ENCODE peak calls at places on chromosomes 5 and 9, in five cellular contexts. D is MCF 10A, W is tibial nerve, E is uterus, I is CD14-positive monocyte. H is an unnamed sample.

GRCh38 chr9:19201899-19202891 is 28.3 kb upstream of the DENND4C start:
- DNase-seq in D (no peak), W (no peak), E (peak), I (no peak), H (no peak)

GRCh38 chr9:93902051-93902779 is 52.9 kb downstream of the BARX1 start:
- DNase-seq in D (no peak), W (no peak), E (peak), I (peak), H (no peak)

GRCh38 chr5:157312492-157312891 is 46.6 kb downstream of the CYFIP2 start:
- DNase-seq in D (peak), W (no peak), E (no peak), I (no peak), H (no peak)

GRCh38 chr5:39080597-39081204 is 6.5 kb upstream of the RICTOR start:
- DNase-seq in D (peak), W (no peak), E (peak), I (peak), H (no peak)

GRCh38 chr5:76785493-76785892 is 33.3 kb upstream of the F2RL1 start:
- DNase-seq in D (peak), W (no peak), E (no peak), I (no peak), H (no peak)

GRCh38 chr9:14312721-14313377 is 1.1 kb downstream of the NFIB start:
- DNase-seq in D (peak), W (no peak), E (no peak), I (no peak), H (no peak)

GRCh38 chr5:129384736-129385135 is 75.4 kb upstream of the ADAMTS19 start:
- DNase-seq in D (peak), W (no peak), E (no peak), I (no peak), H (no peak)

GRCh38 chr5:90134892-90135291 is 274.7 kb downstream of the CETN3 start:
- DNase-seq in D (no peak), W (peak), E (peak), I (no peak), H (no peak)

GRCh38 chr9:130352081-130352480 is 86.5 kb downstream of the HMCN2 start:
- DNase-seq in D (peak), W (no peak), E (no peak), I (no peak), H (no peak)

GRCh38 chr9:134592018-134592818 is 49.4 kb upstream of the COL5A1 start:
- DNase-seq in D (peak), W (peak), E (peak), I (no peak), H (peak)

GRCh38 chr5:110768138-110768845 is 29.5 kb downstream of the SLC25A46 start:
- DNase-seq in D (no peak), W (no peak), E (no peak), I (no peak), H (no peak)

GRCh38 chr5:17216974-17217325 is 481 bp upstream of the BASP1 start:
- DNase-seq in D (peak), W (no peak), E (peak), I (no peak), H (no peak)

GRCh38 chr5:172683696-172684464 is 42.8 kb downstream of the NEURL1B start:
- DNase-seq in D (no peak), W (no peak), E (no peak), I (no peak), H (no peak)

GRCh38 chr5:64869419-64869818 is 100.7 kb downstream of the CWC27 start:
- DNase-seq in D (peak), W (no peak), E (no peak), I (no peak), H (no peak)

GRCh38 chr9:19379697-19380046 is 364 bp downstream of the RPS6 start:
- DNase-seq in D (no peak), W (peak), E (no peak), I (no peak), H (no peak)

GRCh38 chr9:88322906-88323566 is 65.2 kb upstream of the SPIN1 start:
- DNase-seq in D (no peak), W (no peak), E (no peak), I (no peak), H (peak)

GRCh38 chr9:20291201-20291600 is 331.1 kb downstream of the MLLT3 start:
- DNase-seq in D (no peak), W (no peak), E (no peak), I (no peak), H (no peak)

GRCh38 chr5:77398896-77399295 is 93.2 kb downstream of the WDR41 start:
- DNase-seq in D (no peak), W (no peak), E (no peak), I (no peak), H (no peak)

GRCh38 chr5:140221697-140222223 is 46.8 kb downstream of the CYSTM1 start:
- DNase-seq in D (peak), W (no peak), E (no peak), I (no peak), H (no peak)

GRCh38 chr5:75566710-75567309 is 44.4 kb upstream of the ANKDD1B start:
- DNase-seq in D (peak), W (no peak), E (no peak), I (no peak), H (no peak)

GRCh38 chr5:135227064-135228022 is 171.7 kb downstream of the MACROH2A1 start:
- DNase-seq in D (no peak), W (no peak), E (no peak), I (peak), H (peak)

GRCh38 chr9:92429866-92430265 is 5.6 kb upstream of the OMD start:
- DNase-seq in D (no peak), W (no peak), E (no peak), I (no peak), H (no peak)

GRCh38 chr9:3511537-3511936 is 14.3 kb downstream of the RFX3 start:
- DNase-seq in D (no peak), W (no peak), E (no peak), I (no peak), H (no peak)

GRCh38 chr5:54944364-54944763 is 41.0 kb downstream of the ESM1 start:
- DNase-seq in D (peak), W (no peak), E (no peak), I (no peak), H (no peak)

GRCh38 chr9:112753725-112754124 is 3.2 kb downstream of the SNX30 start:
- DNase-seq in D (peak), W (no peak), E (peak), I (peak), H (no peak)

GRCh38 chr5:142817961-142818431 is 47.8 kb downstream of the ARHGAP26 start:
- DNase-seq in D (no peak), W (no peak), E (no peak), I (no peak), H (no peak)

GRCh38 chr5:61768692-61769281 is 436.7 kb downstream of the ZSWIM6 start:
- DNase-seq in D (peak), W (no peak), E (no peak), I (no peak), H (no peak)

GRCh38 chr5:136404616-136405015 is 39.3 kb upstream of the TRPC7 start:
- DNase-seq in D (no peak), W (no peak), E (no peak), I (no peak), H (no peak)

GRCh38 chr5:137656558-137656957 is 79.3 kb downstream of the KLHL3 start:
- DNase-seq in D (no peak), W (no peak), E (no peak), I (no peak), H (no peak)

GRCh38 chr5:138463335-138464017 is 1.8 kb upstream of the EGR1 start:
- DNase-seq in D (no peak), W (no peak), E (peak), I (no peak), H (peak)

GRCh38 chr5:174724484-174725260 is at the start of gene MSX2:
- DNase-seq in D (peak), W (peak), E (peak), I (no peak), H (peak)

GRCh38 chr9:69195681-69196080 is 21.6 kb downstream of the TJP2 start:
- DNase-seq in D (no peak), W (no peak), E (no peak), I (no peak), H (no peak)

GRCh38 chr5:132883261-132883834 is 9.9 kb downstream of the LEAP2 start:
- DNase-seq in D (peak), W (no peak), E (no peak), I (peak), H (no peak)

GRCh38 chr5:68171101-68171558 is 44.4 kb upstream of the PIK3R1 start:
- DNase-seq in D (no peak), W (peak), E (peak), I (no peak), H (no peak)

GRCh38 chr9:137294091-137294683 is 7.9 kb downstream of the NRARP start:
- DNase-seq in D (peak), W (no peak), E (no peak), I (no peak), H (no peak)

GRCh38 chr5:42515504-42515903 is 92.3 kb downstream of the GHR start:
- DNase-seq in D (no peak), W (no peak), E (no peak), I (no peak), H (no peak)

GRCh38 chr5:90483206-90483605 is 8.5 kb downstream of the POLR3G start:
- DNase-seq in D (no peak), W (no peak), E (no peak), I (no peak), H (no peak)

GRCh38 chr5:178428341-178429155 is 161.6 kb downstream of the COL23A1 start:
- DNase-seq in D (peak), W (no peak), E (no peak), I (no peak), H (no peak)

GRCh38 chr5:41296066-41296465 is 82.7 kb upstream of the C6 start:
- DNase-seq in D (no peak), W (no peak), E (no peak), I (no peak), H (no peak)

GRCh38 chr9:73034962-73035361 is 82.1 kb upstream of the ALDH1A1 start:
- DNase-seq in D (no peak), W (no peak), E (no peak), I (no peak), H (no peak)
- TF ChIP-seq CTCF in D (no peak), W (no peak), E (no peak), I (no peak), H (peak)

GRCh38 chr9:98410185-98410697 is 154.8 kb upstream of the TBC1D2 start:
- DNase-seq in D (peak), W (no peak), E (no peak), I (no peak), H (no peak)
- TF ChIP-seq CTCF in D (no peak), W (no peak), E (no peak), I (no peak), H (peak)

GRCh38 chr9:122015165-122015821 is 77.8 kb downstream of the TTLL11 start:
- DNase-seq in D (no peak), W (no peak), E (no peak), I (no peak), H (no peak)

GRCh38 chr9:122020398-122020797 is 72.7 kb downstream of the TTLL11 start:
- DNase-seq in D (no peak), W (no peak), E (no peak), I (no peak), H (no peak)

GRCh38 chr9:122011818-122012498 is 81.2 kb downstream of the TTLL11 start:
- DNase-seq in D (no peak), W (no peak), E (no peak), I (no peak), H (no peak)

GRCh38 chr9:122016309-122016708 is 76.8 kb downstream of the TTLL11 start:
- DNase-seq in D (no peak), W (no peak), E (no peak), I (no peak), H (no peak)

GRCh38 chr9:122016789-122017188 is 76.3 kb downstream of the TTLL11 start:
- DNase-seq in D (peak), W (no peak), E (peak), I (no peak), H (no peak)
- TF ChIP-seq CTCF in D (no peak), W (no peak), E (peak), I (no peak), H (peak)

GRCh38 chr5:72326298-72326649 is 6.1 kb downstream of the PTCD2 start:
- DNase-seq in D (no peak), W (no peak), E (no peak), I (no peak), H (no peak)
- TF ChIP-seq CTCF in D (no peak), W (no peak), E (no peak), I (no peak), H (no peak)

DNA sequence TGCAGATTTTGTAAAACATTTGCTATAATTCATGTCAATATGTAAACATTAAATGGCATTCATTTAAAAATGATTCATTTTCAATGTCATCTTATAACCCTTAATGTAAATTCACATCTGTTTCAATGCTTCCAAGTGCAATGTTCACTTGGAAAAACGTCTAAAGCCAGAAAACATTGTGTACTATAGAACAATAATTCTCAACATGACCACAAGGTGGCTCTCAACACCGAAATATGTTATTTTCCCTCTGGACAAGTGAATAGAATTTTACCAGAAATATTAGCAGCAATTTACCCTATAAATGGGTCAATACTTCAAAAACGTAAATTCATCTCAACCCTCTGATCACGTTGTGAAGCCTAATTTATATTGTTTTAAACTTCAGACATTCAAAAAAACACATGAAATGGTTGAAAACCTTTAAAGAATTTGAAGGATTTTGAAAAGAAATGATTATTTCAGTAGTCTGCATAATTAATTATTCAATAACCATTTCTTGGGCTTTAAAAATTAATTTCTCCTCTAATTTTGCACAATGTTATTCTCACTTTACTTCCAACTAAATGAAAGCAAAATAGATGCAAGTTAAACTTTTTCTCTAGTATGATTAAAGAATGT is 11.0 kb downstream of the CDH10 start:
- DNase-seq in D (peak), W (no peak), E (no peak), I (no peak), H (no peak)
- TF ChIP-seq CTCF in D (peak), W (peak), E (no peak), I (peak), H (peak)

GRCh38 chr5:62790348-62790747 is 211.7 kb downstream of the LRRC70 start:
- DNase-seq in D (peak), W (no peak), E (no peak), I (no peak), H (no peak)

GRCh38 chr5:62795912-62796311 is 217.3 kb downstream of the LRRC70 start:
- DNase-seq in D (no peak), W (no peak), E (no peak), I (no peak), H (no peak)

GRCh38 chr5:62786099-62786498 is 207.5 kb downstream of the LRRC70 start:
- DNase-seq in D (no peak), W (no peak), E (no peak), I (no peak), H (no peak)

GRCh38 chr5:62785588-62785987 is 207.0 kb downstream of the LRRC70 start:
- DNase-seq in D (no peak), W (no peak), E (no peak), I (no peak), H (no peak)

DNA sequence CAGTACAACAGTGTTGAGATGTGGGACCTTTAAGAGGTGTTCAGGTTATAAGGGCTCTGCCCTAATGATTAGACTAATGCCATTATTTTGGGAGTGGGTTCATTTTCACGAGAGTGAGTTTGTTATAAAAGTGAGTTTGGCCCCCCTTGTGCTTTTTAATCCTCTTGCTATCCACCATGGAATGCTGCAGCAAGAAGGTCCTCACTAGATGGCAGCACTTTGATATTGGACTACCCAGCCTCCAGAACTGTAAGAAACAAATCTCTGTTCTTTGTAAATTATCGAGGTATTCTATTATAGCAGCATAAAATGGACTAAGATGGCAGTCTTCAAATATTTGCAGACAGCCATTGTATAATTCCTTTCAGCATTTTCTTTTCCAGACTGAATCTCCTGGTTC is 212.4 kb downstream of the LRRC70 start:
- DNase-seq in D (peak), W (no peak), E (no peak), I (no peak), H (no peak)
- TF ChIP-seq CTCF in D (peak), W (no peak), E (no peak), I (no peak), H (peak)

DNA sequence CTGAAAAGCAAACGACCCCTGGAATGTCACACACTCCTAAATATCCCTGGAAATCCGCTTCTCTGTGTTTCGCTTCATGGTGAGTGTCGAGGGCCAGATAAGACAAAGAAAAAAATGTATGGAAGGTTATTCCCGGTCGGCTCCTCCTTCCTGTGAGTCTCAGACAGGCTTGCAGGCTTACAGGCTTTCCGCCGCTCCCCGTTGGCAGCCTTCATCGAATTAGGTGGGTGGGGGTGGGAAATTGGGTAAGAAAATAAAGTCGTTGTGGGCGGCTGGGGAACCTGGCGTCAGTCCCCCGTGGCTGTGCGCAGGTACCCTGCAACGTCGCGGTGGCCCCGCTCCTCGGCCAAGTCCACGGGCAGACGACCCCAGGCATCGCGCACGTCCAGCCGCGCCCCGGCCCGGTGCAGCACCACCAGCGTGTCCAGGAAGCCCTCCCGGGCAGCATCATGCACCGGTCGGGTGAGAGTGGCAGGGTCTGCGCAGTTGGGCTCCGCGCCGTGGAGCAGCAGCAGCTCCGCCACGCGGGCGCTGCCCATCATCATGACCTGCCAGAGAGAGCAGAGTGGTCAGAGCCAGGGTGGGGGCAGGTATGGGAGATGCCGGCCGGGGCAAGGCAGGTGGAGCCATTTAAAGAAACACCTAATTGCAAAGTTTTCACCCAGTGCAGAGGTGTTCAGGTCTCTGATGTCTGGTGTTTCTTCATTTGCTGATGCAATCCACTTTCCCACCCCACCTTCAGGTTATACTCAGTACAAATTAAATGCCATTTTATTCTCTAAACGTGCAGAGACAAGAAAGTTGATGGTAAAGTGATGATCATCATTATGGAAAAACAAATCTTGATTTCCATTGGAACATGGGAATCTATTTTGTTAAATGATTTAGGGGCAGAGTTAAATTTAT is 3.2 kb downstream of the CDKN2B start:
- DNase-seq in D (no peak), W (no peak), E (no peak), I (no peak), H (peak)
- TF ChIP-seq CTCF in D (no peak), W (no peak), E (no peak), I (no peak), H (peak)

H was measured in chondrocyte.